ENCODE peak calls at places on chromosome 19, in five cellular contexts. Y is stomach, T is A549, C is neuronal stem cell, P is left ventricle myocardium inferior. V is an unnamed sample. For H3K4me1, the result is how much of the 10 kb centered on the place peaks cover.

GRCh38 chr19:44451687-44452086 is 3.4 kb upstream of the ZNF229 start:
- DNase-seq in Y (no peak), T (no peak), C (no peak), P (no peak), V (no peak)

GRCh38 chr19:45171211-45171623 is 6.8 kb downstream of the TRAPPC6A start:
- DNase-seq in Y (no peak), T (no peak), C (no peak), P (no peak), V (no peak)

GRCh38 chr19:45817725-45818301 is 2.7 kb upstream of the RSPH6A start:
- DNase-seq in Y (no peak), T (no peak), C (no peak), P (no peak), V (peak)

GRCh38 chr19:44707794-44708193 is 8.8 kb downstream of the CEACAM16 start:
- DNase-seq in Y (no peak), T (no peak), C (no peak), P (no peak), V (no peak)

GRCh38 chr19:31725051-31725450 is 375.8 kb upstream of the TSHZ3 start:
- DNase-seq in Y (no peak), T (no peak), C (no peak), P (no peak), V (peak)

GRCh38 chr19:49684251-49684982 is 5.0 kb upstream of the ADM5 start:
- DNase-seq in Y (no peak), T (peak), C (no peak), P (no peak), V (peak)

GRCh38 chr19:29836409-29836825 is 24.6 kb downstream of the CCNE1 start:
- DNase-seq in Y (no peak), T (no peak), C (no peak), P (no peak), V (no peak)

GRCh38 chr19:460877-461609 is at the start of gene SHC2:
- DNase-seq in Y (peak), T (no peak), C (no peak), P (peak), V (no peak)

GRCh38 chr19:49347835-49348234 is 12.6 kb downstream of the CD37 start:
- DNase-seq in Y (no peak), T (peak), C (no peak), P (no peak), V (peak)

GRCh38 chr19:40136818-40137217 is 46.1 kb upstream of the ZNF780A start:
- DNase-seq in Y (no peak), T (no peak), C (no peak), P (no peak), V (no peak)

GRCh38 chr19:49690656-49691242 is at the start of gene CPT1C:
- DNase-seq in Y (peak), T (no peak), C (peak), P (peak), V (peak)

GRCh38 chr19:6590458-6591319 is at the start of gene CD70:
- DNase-seq in Y (no peak), T (peak), C (peak), P (no peak), V (peak)

GRCh38 chr19:39170398-39171231 is 26.1 kb upstream of the NCCRP1 start:
- DNase-seq in Y (no peak), T (no peak), C (no peak), P (no peak), V (no peak)

GRCh38 chr19:13839193-13839937 is 37.6 kb upstream of the NANOS3 start:
- DNase-seq in Y (peak), T (peak), C (no peak), P (peak), V (peak)

GRCh38 chr19:36837525-36837901 is 674 bp downstream of the ZNF790 start:
- DNase-seq in Y (no peak), T (no peak), C (no peak), P (no peak), V (no peak)

GRCh38 chr19:54364775-54365257 is at the start of gene LAIR1:
- DNase-seq in Y (peak), T (no peak), C (no peak), P (no peak), V (no peak)

GRCh38 chr19:4795400-4795799 is 3.9 kb downstream of the FEM1A start:
- DNase-seq in Y (no peak), T (no peak), C (no peak), P (no peak), V (no peak)

GRCh38 chr19:40803857-40804782 is 5.1 kb downstream of the EGLN2 start:
- DNase-seq in Y (peak), T (no peak), C (no peak), P (peak), V (peak)

GRCh38 chr19:4488496-4488895 is 16.4 kb downstream of the HDGFL2 start:
- DNase-seq in Y (no peak), T (no peak), C (no peak), P (no peak), V (peak)

GRCh38 chr19:19460258-19460731 is 54.8 kb downstream of the GATAD2A start:
- DNase-seq in Y (no peak), T (no peak), C (no peak), P (no peak), V (no peak)
- H3K4me1 ChIP-seq in Y (half or more), T (under half), C (half or more), P (half or more), V (under half)

GRCh38 chr19:10120538-10121198 is 969 bp upstream of the EIF3G start:
- DNase-seq in Y (no peak), T (no peak), C (no peak), P (no peak), V (no peak)
- H3K27ac ChIP-seq in Y (peak), T (peak), C (no peak), P (peak), V (no peak)

DNA sequence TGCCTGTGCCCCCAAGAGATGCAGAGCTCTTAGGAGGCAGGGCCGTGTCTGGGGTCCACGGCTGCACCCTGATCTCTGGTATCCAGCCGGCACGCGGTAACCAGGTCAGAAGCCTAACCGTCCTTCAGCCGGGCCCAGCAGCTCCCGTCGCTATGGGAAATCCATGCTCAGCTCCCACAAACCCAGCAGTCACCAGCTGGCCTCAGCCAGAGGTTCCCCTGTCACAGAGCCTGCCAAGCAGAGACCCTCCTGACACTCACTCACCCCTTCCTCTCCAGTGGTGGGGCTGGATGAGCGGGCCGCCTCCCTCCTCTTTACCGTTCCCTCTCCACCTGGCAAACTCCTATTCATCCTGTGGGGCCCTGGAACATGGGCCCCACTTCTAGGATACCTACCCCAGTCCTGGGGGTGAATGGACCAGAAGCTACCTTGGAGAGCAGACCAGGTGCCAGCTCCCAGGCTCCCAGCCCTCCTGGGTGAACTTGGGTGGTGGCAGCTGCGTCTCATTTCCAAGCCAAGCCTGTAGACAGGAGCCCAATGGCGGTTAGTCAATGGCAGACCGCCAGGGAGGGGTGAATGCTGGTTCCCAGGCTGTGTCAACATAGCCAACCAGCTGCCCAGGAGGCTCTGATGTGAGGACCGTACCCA is 21.4 kb upstream of the TCF3 start:
- DNase-seq in Y (no peak), T (no peak), C (no peak), P (no peak), V (peak)
- H3K4me1 ChIP-seq in Y (under half), T (under half), C (under half), P (under half), V (under half)

GRCh38 chr19:17327654-17328516 is 6.8 kb downstream of the ANO8 start:
- DNase-seq in Y (peak), T (no peak), C (peak), P (no peak), V (peak)

GRCh38 chr19:17327068-17327653 is 7.5 kb downstream of the ANO8 start:
- DNase-seq in Y (no peak), T (no peak), C (no peak), P (no peak), V (no peak)

GRCh38 chr19:17329768-17330545 is 4.7 kb downstream of the ANO8 start:
- DNase-seq in Y (no peak), T (no peak), C (no peak), P (no peak), V (no peak)

GRCh38 chr19:17329061-17329767 is 5.4 kb downstream of the ANO8 start:
- DNase-seq in Y (no peak), T (no peak), C (no peak), P (no peak), V (no peak)

GRCh38 chr19:17328517-17329060 is 6.1 kb downstream of the ANO8 start:
- DNase-seq in Y (no peak), T (no peak), C (no peak), P (no peak), V (no peak)
- H3K27ac ChIP-seq in Y (peak), T (no peak), C (peak), P (no peak), V (no peak)

DNA sequence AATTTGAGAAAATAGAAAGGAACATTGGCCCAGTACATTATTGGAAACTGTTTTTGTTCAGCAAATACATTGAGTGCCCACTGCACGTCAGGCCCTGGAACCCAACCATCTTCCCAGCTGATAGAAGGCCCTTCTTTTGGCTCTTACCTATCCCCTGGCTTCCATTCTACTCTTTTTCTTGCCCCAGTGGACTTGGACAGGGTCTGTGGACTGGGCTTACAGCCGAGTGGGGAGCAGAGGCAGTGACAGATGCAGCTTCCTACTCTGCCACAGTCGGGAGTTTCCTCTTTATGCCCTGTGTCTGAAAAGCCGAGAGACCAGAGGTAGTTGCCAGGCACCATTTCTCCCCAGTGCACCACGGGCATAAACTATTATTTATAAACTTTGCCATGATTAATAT is 70.4 kb downstream of the ARHGAP35 start:
- DNase-seq in Y (no peak), T (no peak), C (no peak), P (no peak), V (no peak)
- H3K4me1 ChIP-seq in Y (under half), T (half or more), C (under half), P (half or more), V (under half)

DNA sequence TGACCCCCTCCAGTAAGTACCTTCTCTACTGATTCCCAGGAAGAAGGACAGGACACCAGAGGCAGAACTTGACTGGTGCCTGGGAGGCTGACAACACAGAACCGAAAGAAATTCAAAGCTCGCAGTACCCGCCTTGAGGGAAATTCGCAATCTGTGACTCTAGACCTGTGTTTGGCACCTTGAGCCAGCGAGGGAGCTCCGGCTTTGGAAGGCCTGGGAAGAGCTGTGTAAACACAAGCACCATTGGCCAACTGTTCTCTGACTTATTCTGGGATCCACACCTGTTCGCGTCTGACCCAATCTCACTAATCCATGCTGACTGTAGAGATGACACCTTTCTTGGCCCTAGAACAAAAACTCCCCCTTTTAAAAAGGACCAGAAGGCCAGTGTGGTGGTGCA is 50.7 kb downstream of the CEBPG start:
- DNase-seq in Y (no peak), T (no peak), C (no peak), P (no peak), V (no peak)
- H3K27ac ChIP-seq in Y (no peak), T (no peak), C (no peak), P (no peak), V (no peak)

GRCh38 chr19:42292963-42293362 is 9.0 kb upstream of the PRR19 start:
- DNase-seq in Y (no peak), T (no peak), C (no peak), P (no peak), V (no peak)
- H3K4me1 ChIP-seq in Y (under half), T (under half), C (under half), P (under half), V (under half)

DNA sequence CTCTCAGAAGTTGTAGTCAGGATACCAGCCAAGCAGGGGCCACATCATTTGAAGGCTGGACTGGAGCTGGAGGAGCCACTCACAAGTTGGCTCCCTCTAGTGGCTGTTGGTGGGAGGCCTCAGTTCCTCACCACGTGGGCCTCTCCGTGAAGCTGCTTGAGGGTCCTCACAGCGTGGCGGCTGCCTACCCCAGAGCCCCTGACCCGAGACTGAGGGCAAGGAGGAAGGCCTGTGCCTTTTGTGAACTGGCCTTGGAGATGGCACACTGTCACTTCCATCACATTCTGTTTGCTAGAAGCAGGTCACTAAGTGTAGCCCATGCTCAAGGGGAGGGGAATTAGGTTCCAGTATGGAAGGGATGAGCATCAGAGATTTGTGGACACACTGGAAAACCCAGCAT is 14.6 kb downstream of the GNA11 start:
- DNase-seq in Y (peak), T (peak), C (peak), P (peak), V (peak)
- H3K27ac ChIP-seq in Y (no peak), T (no peak), C (no peak), P (no peak), V (no peak)

DNA sequence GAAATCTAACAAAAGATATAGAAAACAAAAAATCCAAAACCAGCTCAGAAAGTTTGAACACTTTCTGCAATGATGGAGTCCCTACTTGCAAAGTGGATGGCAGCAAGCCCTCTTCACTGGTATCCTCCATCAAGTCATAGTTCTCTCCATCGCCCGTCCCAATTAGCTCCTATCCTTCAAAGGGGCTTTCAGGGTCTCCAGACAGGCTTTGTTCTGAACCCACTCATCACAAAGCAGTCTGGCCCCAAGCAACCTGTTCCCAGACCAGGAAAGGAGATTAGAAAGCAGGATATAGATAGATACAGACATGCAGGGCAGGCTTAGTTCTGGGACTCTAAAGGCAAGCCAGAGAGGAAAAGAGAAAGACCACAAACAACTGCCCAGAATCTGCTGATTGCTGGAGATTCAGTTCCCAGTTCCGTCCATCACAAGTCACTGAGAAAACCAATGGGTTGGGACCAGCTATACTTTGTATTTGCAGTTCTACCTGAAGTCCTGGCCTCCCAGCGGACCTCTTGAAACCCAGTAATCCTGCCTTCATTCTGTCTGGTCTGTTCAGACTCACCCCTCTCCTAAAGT is 47.2 kb upstream of the EPHX3 start:
- DNase-seq in Y (no peak), T (no peak), C (peak), P (no peak), V (no peak)
- H3K4me1 ChIP-seq in Y (half or more), T (half or more), C (under half), P (half or more), V (under half)

DNA sequence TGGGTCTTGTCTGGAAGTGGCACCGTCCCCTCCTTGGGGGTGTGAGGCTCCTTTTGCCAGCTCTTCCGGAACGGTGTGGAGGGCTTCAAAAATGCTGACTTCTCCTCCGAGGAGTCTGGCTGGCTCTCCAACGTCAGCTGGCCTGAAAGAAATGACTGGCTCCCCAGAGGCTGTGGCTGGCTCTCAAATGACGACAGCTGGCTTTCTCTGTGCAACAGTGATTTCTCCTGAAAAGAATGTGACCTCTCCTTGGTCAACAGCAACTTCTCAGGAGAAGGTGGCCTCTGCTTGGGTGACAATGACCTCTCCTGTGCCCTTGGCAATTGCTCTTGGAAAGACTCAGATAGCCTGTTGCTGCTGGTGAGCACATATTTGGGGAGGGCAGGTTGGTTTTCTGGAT is 29.2 kb downstream of the ONECUT3 start:
- DNase-seq in Y (no peak), T (no peak), C (no peak), P (no peak), V (no peak)
- H3K27ac ChIP-seq in Y (no peak), T (no peak), C (no peak), P (no peak), V (no peak)